ENCODE peak calls at places on chromosomes 5 and 9, in ten cellular contexts. W is left ventricle myocardium inferior, U is HepG2, X is B cell, H is fibroblast of lung, M is mucosa of descending colon, S is fibroblast of pulmonary artery, O is epithelial cell of esophagus, G is neural crest cell, C is GM10248. N is an unnamed sample.

GRCh38 chr9:37311938-37312730 is 110.4 kb upstream of the GRHPR start:
- DNase-seq in S (peak; percentile 80), X (no peak), H (peak; percentile 53), M (no peak), G (no peak), W (no peak), C (no peak), O (peak; percentile 58), U (no peak), N (no peak)

GRCh38 chr9:331197-331596 is 116.5 kb downstream of the DOCK8 start:
- DNase-seq in H (no peak), O (no peak), X (no peak), M (no peak), U (no peak), G (no peak), W (no peak), C (no peak), S (no peak), N (no peak)

GRCh38 chr9:97293207-97293721 is 14.2 kb upstream of the CCDC180 start:
- DNase-seq in X (no peak), H (peak; percentile 39), W (peak; percentile 65), U (peak; percentile 92), S (peak; percentile 62), C (no peak), O (no peak), G (no peak), M (no peak), N (no peak)

GRCh38 chr9:130118841-130119520 is 53.2 kb upstream of the NCS1 start:
- DNase-seq in G (no peak), C (no peak), W (no peak), H (peak; percentile 51), U (no peak), O (peak; percentile 43), M (no peak), S (no peak), X (no peak), N (no peak)

GRCh38 chr5:52620315-52620714 is 167.4 kb upstream of the ITGA1 start:
- DNase-seq in W (no peak), M (no peak), X (no peak), G (no peak), H (no peak), C (no peak), U (no peak), O (no peak), S (no peak), N (no peak)

GRCh38 chr5:88682797-88683496 is 200.0 kb downstream of the MEF2C start:
- DNase-seq in S (no peak), X (no peak), M (no peak), O (no peak), W (no peak), G (no peak), U (no peak), C (no peak), H (no peak), N (no peak)

GRCh38 chr5:133147815-133148634 is 96.2 kb downstream of the HSPA4 start:
- DNase-seq in W (no peak), G (no peak), X (no peak), C (no peak), S (peak; percentile 3), M (no peak), O (no peak), U (no peak), H (no peak), N (no peak)

GRCh38 chr5:125125031-125125823 is 378.8 kb upstream of the ZNF608 start:
- DNase-seq in G (no peak), H (no peak), M (no peak), X (no peak), O (peak; percentile 5), S (no peak), W (no peak), C (no peak), U (no peak), N (no peak)

DNA sequence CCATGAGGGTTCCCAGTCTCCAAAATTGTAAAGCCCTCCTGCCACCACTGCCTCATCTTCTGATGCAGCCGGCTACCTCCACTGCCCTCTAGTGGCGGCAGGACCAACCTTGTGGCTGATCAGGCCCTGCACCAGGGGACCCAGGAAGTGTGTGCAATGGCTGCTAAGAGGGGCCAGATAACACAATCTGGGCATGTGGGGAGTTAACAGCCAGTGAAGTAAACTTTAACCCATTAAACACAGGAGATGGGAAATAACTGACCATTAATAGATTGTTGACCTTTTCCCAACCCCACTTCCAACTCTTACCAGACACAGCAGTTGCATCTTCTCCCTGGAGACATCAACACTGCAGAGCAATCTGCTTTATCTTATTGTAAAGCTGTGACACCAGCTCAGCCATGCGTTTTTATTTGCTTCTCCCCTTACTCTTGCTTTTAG is 63.3 kb downstream of the FREM1 start:
- DNase-seq in X (no peak), O (peak; percentile 57), W (peak; percentile 48), U (peak; percentile 51), S (peak; percentile 33), C (peak; percentile 67), M (peak; percentile 69), G (peak; percentile 66), H (peak; percentile 26), N (peak; percentile 60)
- TF ChIP-seq CTCF in X (peak; percentile 47), O (peak; percentile 85), W (peak; percentile 67), U (peak; percentile 84), S (peak; percentile 76), C (peak; percentile 86), M (peak; percentile 48), G (peak; percentile 71), H (peak; percentile 67), N (peak; percentile 84)

GRCh38 chr9:132697230-132697629 is 27.0 kb downstream of the GTF3C4 start:
- DNase-seq in S (no peak), M (no peak), C (no peak), X (no peak), H (no peak), O (no peak), U (no peak), W (no peak), G (no peak), N (no peak)

GRCh38 chr9:132698989-132699388 is 28.7 kb downstream of the GTF3C4 start:
- DNase-seq in O (no peak), W (no peak), M (no peak), C (no peak), X (no peak), S (peak; percentile 37), G (no peak), H (no peak), U (no peak), N (no peak)

GRCh38 chr9:132699926-132700325 is 29.7 kb downstream of the GTF3C4 start:
- DNase-seq in G (no peak), M (no peak), O (no peak), C (no peak), X (no peak), S (no peak), U (no peak), H (peak; percentile 63), W (no peak), N (no peak)

DNA sequence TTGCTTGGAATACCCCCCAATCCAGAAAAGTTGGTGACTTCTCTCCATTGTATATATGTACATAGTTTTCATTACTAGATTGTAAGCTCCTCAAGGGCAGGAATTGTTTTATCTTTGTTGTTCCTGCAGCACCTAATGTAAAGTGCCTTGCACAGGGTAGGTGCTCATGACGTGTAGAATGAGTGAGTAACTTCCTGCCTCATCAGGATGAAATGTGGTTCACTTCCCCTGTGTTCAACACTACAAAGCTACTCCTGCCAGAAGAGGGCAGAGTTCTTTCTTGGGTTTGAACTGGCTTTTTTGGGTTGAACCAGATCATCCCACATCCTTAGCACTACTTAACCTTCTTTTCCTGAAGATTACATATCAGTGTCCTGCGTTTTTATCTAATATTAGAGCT is 23.9 kb downstream of the GTF3C4 start:
- DNase-seq in C (no peak), G (no peak), O (peak; percentile 52), H (no peak), U (no peak), S (peak; percentile 29), M (no peak), W (no peak), X (no peak), N (no peak)
- TF ChIP-seq CTCF in C (peak; percentile 25), G (no peak), O (peak; percentile 30), H (no peak), U (peak; percentile 51), S (peak; percentile 26), M (no peak), W (peak; percentile 23), X (no peak), N (no peak)

DNA sequence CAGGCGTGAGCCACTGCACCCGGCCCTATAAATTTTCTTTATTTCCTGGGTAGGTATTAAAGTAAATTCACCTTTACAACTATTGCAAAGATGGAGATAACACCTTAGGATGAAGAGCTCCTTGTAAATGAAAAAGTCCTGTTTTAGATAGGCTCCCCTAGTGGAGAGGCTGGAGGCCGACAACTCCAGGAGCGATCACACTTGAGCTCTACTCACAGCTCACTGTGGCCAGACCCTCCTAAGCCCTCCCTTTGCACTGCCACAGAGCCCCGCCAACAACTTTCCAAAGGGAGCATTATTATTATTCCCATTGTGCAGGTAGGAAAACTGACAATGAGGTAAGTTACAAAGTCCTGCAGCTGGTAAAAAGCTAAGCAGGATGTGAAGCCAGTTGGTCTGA is 139.1 kb upstream of the ERCC6L2 start:
- DNase-seq in C (no peak), W (no peak), M (no peak), X (no peak), S (no peak), O (no peak), U (no peak), H (no peak), G (no peak), N (no peak)
- TF ChIP-seq CTCF in C (no peak), W (peak; percentile 12), M (peak; percentile 20), X (no peak), S (peak; percentile 41), O (peak; percentile 20), U (peak; percentile 31), H (no peak), G (peak; percentile 60), N (peak; percentile 25)

GRCh38 chr9:124040186-124040920 is 28.8 kb downstream of the LHX2 start:
- DNase-seq in H (no peak), W (no peak), M (no peak), S (peak; percentile 26), O (no peak), X (no peak), G (no peak), C (no peak), U (no peak), N (no peak)

GRCh38 chr9:124036578-124036977 is 25.0 kb downstream of the LHX2 start:
- DNase-seq in H (no peak), W (no peak), C (no peak), S (no peak), O (no peak), X (no peak), U (no peak), G (no peak), M (no peak), N (no peak)

GRCh38 chr9:124038790-124039633 is 27.4 kb downstream of the LHX2 start:
- DNase-seq in X (no peak), M (no peak), S (no peak), W (no peak), C (no peak), G (no peak), U (no peak), O (no peak), H (no peak), N (no peak)

GRCh38 chr9:124038239-124038638 is 26.7 kb downstream of the LHX2 start:
- DNase-seq in X (no peak), H (no peak), M (no peak), S (peak; percentile 29), C (no peak), O (no peak), U (no peak), G (no peak), W (no peak), N (no peak)

DNA sequence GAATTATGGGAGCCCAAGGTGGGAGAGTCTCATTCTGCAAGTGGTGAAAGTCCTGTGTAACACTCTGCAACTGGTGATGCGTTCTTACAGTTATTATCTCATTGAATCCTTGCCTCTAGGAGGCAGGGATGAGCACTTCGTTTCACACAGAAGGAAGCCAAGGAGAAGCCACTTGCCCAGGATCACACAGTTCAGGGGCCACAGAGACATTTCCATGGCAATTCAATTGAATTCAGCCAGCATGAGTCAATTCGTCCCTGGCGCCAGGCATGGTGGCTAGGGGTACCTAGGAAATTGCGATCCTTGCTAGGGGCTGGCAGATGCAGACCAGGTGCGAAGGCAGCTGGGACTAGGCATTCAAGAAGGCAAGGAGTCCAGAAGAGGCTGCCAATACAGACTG is 26.2 kb downstream of the LHX2 start:
- DNase-seq in U (no peak), O (no peak), H (no peak), M (no peak), S (no peak), C (no peak), X (no peak), G (no peak), W (no peak), N (peak; percentile 28)
- TF ChIP-seq CTCF in U (peak; percentile 22), O (no peak), H (peak; percentile 6), M (no peak), S (peak; percentile 17), C (no peak), X (no peak), G (no peak), W (no peak), N (no peak)

N was measured in GM13977.